ENCODE peak calls at places on chromosomes 2 and 18, in ten cellular contexts. F, I, P, N, Y, L, E, W, S and V are unnamed samples.

GRCh38 chr18:250685-251084 is 17.2 kb downstream of the THOC1 start:
- DNase-seq in F (no peak), I (no peak), P (no peak), N (peak), Y (no peak), L (no peak), E (no peak), W (no peak), S (no peak), V (no peak)

GRCh38 chr2:74174909-74175308 is 3.8 kb downstream of the MOB1A start:
- DNase-seq in F (no peak), I (no peak), P (no peak), N (no peak), Y (no peak), L (no peak), E (no peak), W (no peak), S (no peak), V (no peak)

GRCh38 chr18:52395146-52395852 is 55.3 kb downstream of the DCC start:
- DNase-seq in F (no peak), I (no peak), P (no peak), N (no peak), Y (no peak), L (no peak), E (no peak), W (no peak), S (no peak), V (no peak)

GRCh38 chr2:23698733-23699391 is 228.1 kb downstream of the ATAD2B start:
- DNase-seq in F (no peak), I (no peak), P (no peak), N (peak), Y (no peak), L (peak), E (peak), W (no peak), S (no peak), V (no peak)

GRCh38 chr2:188410504-188411235 is 119.0 kb downstream of the GULP1 start:
- DNase-seq in F (no peak), I (no peak), P (no peak), N (no peak), Y (peak), L (no peak), E (no peak), W (no peak), S (no peak), V (no peak)

GRCh38 chr2:241772063-241772499 is 4.5 kb upstream of the GAL3ST2 start:
- DNase-seq in F (no peak), I (no peak), P (no peak), N (no peak), Y (no peak), L (no peak), E (no peak), W (no peak), S (peak), V (peak)

GRCh38 chr2:47890711-47891368 is 15.5 kb downstream of the FBXO11 start:
- DNase-seq in F (no peak), I (no peak), P (no peak), N (no peak), Y (no peak), L (peak), E (no peak), W (no peak), S (no peak), V (no peak)

GRCh38 chr2:210072922-210073509 is 70.6 kb downstream of the RPE start:
- DNase-seq in F (no peak), I (no peak), P (peak), N (no peak), Y (peak), L (peak), E (no peak), W (no peak), S (no peak), V (peak)

GRCh38 chr2:161136696-161137324 is 23.4 kb upstream of the TANK start:
- DNase-seq in F (no peak), I (no peak), P (peak), N (no peak), Y (no peak), L (peak), E (peak), W (peak), S (no peak), V (peak)

GRCh38 chr2:98436734-98437133 is 7.9 kb upstream of the INPP4A start:
- DNase-seq in F (no peak), I (no peak), P (no peak), N (no peak), Y (no peak), L (no peak), E (no peak), W (no peak), S (no peak), V (no peak)

GRCh38 chr18:35343488-35343935 is 708 bp downstream of the ZNF24 start:
- DNase-seq in F (no peak), I (no peak), P (no peak), N (no peak), Y (no peak), L (no peak), E (no peak), W (no peak), S (no peak), V (no peak)

GRCh38 chr2:160087854-160088745 is 25.7 kb upstream of the PLA2R1 start:
- DNase-seq in F (no peak), I (peak), P (no peak), N (no peak), Y (no peak), L (no peak), E (no peak), W (no peak), S (no peak), V (no peak)

GRCh38 chr18:24051256-24051947 is 36.8 kb downstream of the TTC39C start:
- DNase-seq in F (no peak), I (no peak), P (no peak), N (no peak), Y (no peak), L (peak), E (no peak), W (peak), S (no peak), V (peak)

GRCh38 chr18:32906506-32907214 is 133.8 kb upstream of the KLHL14 start:
- DNase-seq in F (no peak), I (no peak), P (no peak), N (no peak), Y (no peak), L (no peak), E (no peak), W (no peak), S (no peak), V (no peak)

GRCh38 chr2:223997938-223998337 is 40.7 kb downstream of the MRPL44 start:
- DNase-seq in F (no peak), I (no peak), P (no peak), N (no peak), Y (no peak), L (peak), E (no peak), W (no peak), S (no peak), V (no peak)

GRCh38 chr2:235467586-235467985 is 26.3 kb upstream of the AGAP1 start:
- DNase-seq in F (no peak), I (no peak), P (no peak), N (no peak), Y (no peak), L (peak), E (no peak), W (no peak), S (no peak), V (no peak)

GRCh38 chr2:163401481-163401880 is 334.3 kb downstream of the FIGN start:
- DNase-seq in F (no peak), I (no peak), P (no peak), N (no peak), Y (peak), L (peak), E (no peak), W (no peak), S (no peak), V (no peak)

GRCh38 chr2:158931577-158931976 is 36.9 kb upstream of the TANC1 start:
- DNase-seq in F (no peak), I (no peak), P (no peak), N (no peak), Y (no peak), L (peak), E (no peak), W (no peak), S (no peak), V (no peak)

GRCh38 chr18:22971038-22971437 is 37.9 kb downstream of the RBBP8 start:
- DNase-seq in F (no peak), I (no peak), P (no peak), N (no peak), Y (no peak), L (no peak), E (no peak), W (no peak), S (no peak), V (no peak)

GRCh38 chr2:28958689-28959088 is 22.4 kb upstream of the TOGARAM2 start:
- DNase-seq in F (no peak), I (peak), P (peak), N (peak), Y (peak), L (peak), E (peak), W (peak), S (no peak), V (no peak)

GRCh38 chr2:96135621-96136020 is 2.7 kb downstream of the ASTL start:
- DNase-seq in F (no peak), I (no peak), P (no peak), N (no peak), Y (no peak), L (no peak), E (no peak), W (no peak), S (peak), V (no peak)

GRCh38 chr18:28136071-28136470 is 40.9 kb downstream of the CDH2 start:
- DNase-seq in F (no peak), I (no peak), P (no peak), N (no peak), Y (no peak), L (no peak), E (no peak), W (no peak), S (no peak), V (no peak)